ENCODE peak calls at places on chromosomes 13 and 19, in five cellular contexts. D, O, E, L and X are unnamed samples.

GRCh38 chr13:54573186-54573585 is 1544.6 kb downstream of the OLFM4 start:
- DNase-seq in D (no peak), O (no peak), E (no peak), L (no peak), X (no peak)

GRCh38 chr19:41927810-41928192 is 448 bp downstream of the ERFL start:
- DNase-seq in D (no peak), O (no peak), E (peak), L (no peak), X (no peak)

GRCh38 chr19:18894254-18895037 is 1.5 kb downstream of the CERS1 start:
- DNase-seq in D (no peak), O (peak), E (peak), L (peak), X (no peak)

GRCh38 chr13:41137241-41137640 is 4.6 kb upstream of the KBTBD6 start:
- DNase-seq in D (no peak), O (no peak), E (no peak), L (no peak), X (no peak)

GRCh38 chr19:29927944-29928669 is 13.9 kb upstream of the URI1 start:
- DNase-seq in D (no peak), O (no peak), E (peak), L (no peak), X (no peak)

GRCh38 chr19:38213911-38214625 is 10.0 kb downstream of the DPF1 start:
- DNase-seq in D (peak), O (no peak), E (no peak), L (no peak), X (no peak)

GRCh38 chr13:30352121-30352520 is 44.8 kb upstream of the KATNAL1 start:
- DNase-seq in D (no peak), O (no peak), E (no peak), L (no peak), X (no peak)

GRCh38 chr13:111228262-111229144 is 91.9 kb upstream of the TEX29 start:
- DNase-seq in D (no peak), O (no peak), E (no peak), L (no peak), X (no peak)

GRCh38 chr19:57348136-57348535 is 2.9 kb upstream of the ZNF304 start:
- DNase-seq in D (no peak), O (no peak), E (no peak), L (no peak), X (no peak)

GRCh38 chr19:57357406-57357805 is 5.9 kb upstream of the TRAPPC2B start:
- DNase-seq in D (no peak), O (no peak), E (no peak), L (no peak), X (no peak)

GRCh38 chr19:57350877-57351805 is at the start of gene ZNF304:
- DNase-seq in D (peak), O (peak), E (peak), L (peak), X (peak)

GRCh38 chr19:57355916-57356315 is 4.8 kb downstream of the ZNF304 start:
- DNase-seq in D (no peak), O (no peak), E (no peak), L (no peak), X (no peak)

DNA sequence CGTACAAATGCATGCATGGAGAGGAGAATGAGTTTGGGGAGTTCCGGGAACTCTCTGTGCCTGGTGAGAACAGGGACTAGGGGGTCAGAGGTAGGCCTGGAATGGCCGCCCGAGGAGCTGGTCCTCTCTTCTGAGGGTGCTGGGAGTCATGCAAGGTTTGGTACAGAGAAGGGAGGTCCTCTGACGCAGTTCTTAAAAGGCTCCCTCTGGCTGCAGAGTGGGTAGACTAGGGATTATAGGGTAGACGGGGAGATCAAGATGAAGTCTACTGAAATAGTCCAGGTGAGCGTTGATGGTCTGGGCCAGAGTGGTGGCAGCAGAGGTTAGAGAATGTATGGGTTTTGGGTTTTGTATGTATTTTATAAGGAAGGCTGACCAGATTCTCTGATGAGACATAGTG is 796 bp downstream of the ZNF304 start:
- DNase-seq in D (no peak), O (no peak), E (no peak), L (no peak), X (no peak)
- TF ChIP-seq CTCF in D (no peak), O (no peak), E (no peak), L (no peak), X (no peak)

DNA sequence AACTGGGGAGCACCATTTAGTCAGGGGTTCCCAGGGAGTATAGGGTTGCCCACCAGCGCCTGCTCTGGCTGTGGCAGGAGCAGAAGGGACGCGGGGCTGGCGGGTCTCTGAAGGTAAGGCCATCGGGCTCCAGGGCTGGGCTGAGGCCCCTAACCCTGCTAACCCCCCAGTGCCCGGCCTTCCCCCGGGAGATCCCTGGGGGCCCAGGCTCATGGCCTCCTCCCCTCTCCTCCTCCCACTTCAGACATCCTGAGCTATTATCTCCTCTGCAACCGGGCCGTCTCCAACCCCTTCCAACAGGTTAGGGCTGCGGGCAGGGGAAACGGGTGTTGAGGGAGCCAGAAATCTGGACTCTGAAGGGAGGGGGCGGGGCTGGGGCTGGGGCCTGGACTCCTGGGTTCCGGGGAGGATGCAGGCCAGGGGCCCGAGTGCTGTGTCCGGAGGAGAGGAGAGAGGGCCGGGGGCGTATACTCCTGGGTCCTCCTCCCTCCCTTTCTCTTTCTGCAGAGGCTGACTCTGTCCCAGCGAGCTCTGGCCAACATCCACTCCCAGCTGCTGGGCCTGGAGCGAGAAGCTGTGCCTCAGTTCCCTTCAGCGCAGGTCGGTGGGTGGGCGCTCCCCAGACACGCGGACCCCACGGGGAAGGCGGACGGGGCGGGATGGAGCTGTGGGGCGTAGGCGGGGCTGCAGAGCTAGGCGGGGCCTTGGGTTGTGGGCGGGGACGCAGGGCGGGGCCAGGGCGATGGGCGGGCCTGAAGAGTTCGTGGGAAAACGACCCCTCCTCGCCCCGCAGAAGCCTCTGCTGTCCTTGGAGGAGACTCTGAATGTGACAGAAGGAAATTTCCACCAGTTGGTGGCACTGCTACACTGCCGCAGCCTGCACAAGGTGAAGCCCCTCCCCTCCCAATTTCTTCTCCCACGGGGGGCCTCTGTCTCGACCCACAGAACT is 15.3 kb downstream of the TTYH1 start:
- DNase-seq in D (peak), O (no peak), E (peak), L (peak), X (peak)
- TF ChIP-seq CTCF in D (peak), O (peak), E (peak), L (peak), X (no peak)

GRCh38 chr13:106533101-106533939 is 2.1 kb downstream of the EFNB2 start:
- DNase-seq in D (peak), O (peak), E (peak), L (peak), X (peak)
- TF ChIP-seq CTCF in D (peak), O (peak), E (peak), L (peak), X (no peak)

GRCh38 chr19:50328257-50329145 is 676 bp downstream of the KCNC3 start:
- DNase-seq in D (no peak), O (no peak), E (peak), L (no peak), X (no peak)
- TF ChIP-seq CTCF in D (no peak), O (peak), E (no peak), L (peak), X (no peak)

GRCh38 chr13:19961924-19962323 is 3.4 kb downstream of the ZMYM2 start:
- DNase-seq in D (no peak), O (no peak), E (no peak), L (no peak), X (no peak)

GRCh38 chr13:19962894-19963293 is 4.4 kb downstream of the ZMYM2 start:
- DNase-seq in D (no peak), O (no peak), E (no peak), L (no peak), X (no peak)

GRCh38 chr13:19967619-19968018 is 9.1 kb downstream of the ZMYM2 start:
- DNase-seq in D (no peak), O (no peak), E (no peak), L (no peak), X (no peak)
- TF ChIP-seq CTCF in D (no peak), O (no peak), E (no peak), L (no peak), X (no peak)

GRCh38 chr13:94716016-94716415 is 3.7 kb upstream of the SOX21 start:
- DNase-seq in D (no peak), O (no peak), E (no peak), L (no peak), X (no peak)
- TF ChIP-seq CTCF in D (no peak), O (no peak), E (peak), L (peak), X (no peak)

GRCh38 chr19:12015015-12015752 is 20.3 kb downstream of the ZNF433 start:
- DNase-seq in D (no peak), O (no peak), E (no peak), L (no peak), X (no peak)

DNA sequence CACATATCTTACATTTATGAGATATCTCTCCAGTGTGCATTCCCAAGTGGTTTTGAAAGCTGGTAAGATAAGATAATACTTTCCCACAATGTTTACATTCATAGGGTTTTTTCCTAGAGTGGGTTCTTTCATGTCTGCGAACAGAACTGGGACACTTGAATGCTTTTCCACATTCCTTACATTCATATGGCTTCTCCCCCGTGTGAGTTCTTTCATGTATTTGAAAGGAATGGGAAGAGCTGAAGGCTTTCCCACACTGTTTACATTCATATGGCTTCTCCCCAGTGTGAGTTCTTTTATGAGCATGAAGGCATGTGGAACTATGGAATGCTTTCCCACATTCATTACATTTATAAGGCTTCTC is 19.7 kb downstream of the ZNF433 start:
- DNase-seq in D (no peak), O (no peak), E (no peak), L (no peak), X (no peak)
- TF ChIP-seq CTCF in D (no peak), O (no peak), E (no peak), L (no peak), X (no peak)

GRCh38 chr19:48637948-48638830 is 1.0 kb upstream of the DBP start:
- DNase-seq in D (peak), O (peak), E (peak), L (peak), X (peak)
- TF ChIP-seq CTCF in D (peak), O (no peak), E (no peak), L (peak), X (no peak)